ENCODE peak calls at places on chromosome 10, in six cellular contexts. O, I, E, P, N and M are unnamed samples.

GRCh38 chr10:84447701-84448400 is 119.5 kb downstream of the CCSER2 start:
- DNase-seq in O (no peak), I (no peak), E (no peak), P (no peak), N (no peak), M (no peak)

GRCh38 chr10:20536381-20536780 is 360.7 kb downstream of the NEBL start:
- DNase-seq in O (no peak), I (no peak), E (no peak), P (no peak), N (no peak), M (no peak)

GRCh38 chr10:49610015-49610734 is at the start of gene SLC18A3:
- DNase-seq in O (no peak), I (no peak), E (no peak), P (no peak), N (peak; percentile 46), M (no peak)

GRCh38 chr10:68550747-68551411 is 9.3 kb upstream of the TET1 start:
- DNase-seq in O (no peak), I (peak; percentile 46), E (no peak), P (peak; percentile 76), N (peak; percentile 74), M (peak; percentile 76)

GRCh38 chr10:20248309-20248708 is 432.1 kb downstream of the PLXDC2 start:
- DNase-seq in O (no peak), I (no peak), E (no peak), P (no peak), N (no peak), M (no peak)

GRCh38 chr10:29157321-29157720 is 131.5 kb upstream of the LYZL1 start:
- DNase-seq in O (no peak), I (no peak), E (no peak), P (no peak), N (no peak), M (no peak)

GRCh38 chr10:132154440-132154839 is 32.3 kb upstream of the DPYSL4 start:
- DNase-seq in O (no peak), I (no peak), E (no peak), P (no peak), N (no peak), M (no peak)

GRCh38 chr10:68725016-68725415 is 4.0 kb downstream of the CCAR1 start:
- DNase-seq in O (no peak), I (no peak), E (no peak), P (no peak), N (no peak), M (no peak)

GRCh38 chr10:32410569-32410968 is 35.4 kb upstream of the CCDC7 start:
- DNase-seq in O (no peak), I (no peak), E (no peak), P (no peak), N (no peak), M (no peak)

GRCh38 chr10:102231357-102232318 is 5.5 kb downstream of the ELOVL3 start:
- DNase-seq in O (peak; percentile 55), I (peak; percentile 40), E (peak; percentile 59), P (peak; percentile 46), N (peak; percentile 51), M (no peak)

GRCh38 chr10:102230264-102230860 is 4.3 kb downstream of the ELOVL3 start:
- DNase-seq in O (peak; percentile 33), I (peak; percentile 40), E (peak; percentile 39), P (no peak), N (peak; percentile 56), M (no peak)

GRCh38 chr10:102233997-102234396 is 7.3 kb downstream of the PITX3 start:
- DNase-seq in O (no peak), I (no peak), E (no peak), P (no peak), N (peak; percentile 81), M (no peak)

GRCh38 chr10:102229810-102230263 is 3.7 kb downstream of the ELOVL3 start:
- DNase-seq in O (peak; percentile 80), I (peak; percentile 86), E (peak; percentile 85), P (peak; percentile 83), N (peak; percentile 85), M (peak; percentile 61)

DNA sequence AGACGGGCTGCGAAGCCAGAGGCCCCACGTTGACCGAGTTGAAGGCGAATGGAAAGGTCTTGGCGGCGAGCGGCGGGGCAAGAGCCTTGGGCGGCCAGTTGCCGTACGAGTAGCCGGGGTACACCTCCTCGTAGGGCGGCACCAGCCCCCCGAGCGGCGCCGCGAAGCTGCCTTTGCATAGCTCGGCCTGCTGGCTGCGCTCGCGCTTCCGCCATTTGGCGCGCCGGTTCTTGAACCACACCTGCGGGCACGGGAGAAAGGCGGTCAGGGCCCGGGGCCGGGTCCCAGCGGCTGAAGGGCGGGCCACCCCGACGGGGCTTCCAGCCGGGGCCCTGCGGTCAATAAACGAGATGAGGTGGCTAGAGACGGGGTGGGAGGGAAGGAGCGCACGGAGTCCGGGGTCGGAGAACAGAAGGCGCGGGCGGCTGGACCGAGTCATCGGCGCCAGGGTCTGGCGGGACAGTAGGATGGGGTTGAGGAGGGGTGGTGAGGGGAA is 4.8 kb downstream of the ELOVL3 start:
- DNase-seq in O (peak; percentile 54), I (no peak), E (peak; percentile 39), P (peak; percentile 32), N (peak; percentile 53), M (no peak)
- H3K4me3 ChIP-seq in O (peak overlapping the region; percentile 46), I (no peak overlapping the region), E (peak overlapping the region; percentile 20), P (peak overlapping the region; percentile 45), N (peak overlapping the region; percentile 41), M (no peak overlapping the region)

GRCh38 chr10:62636825-62637248 is 167.7 kb upstream of the ADO start:
- DNase-seq in O (no peak), I (no peak), E (no peak), P (peak; percentile 46), N (no peak), M (peak; percentile 21)
- H3K4me3 ChIP-seq in O (peak overlapping the region; percentile 21), I (no peak overlapping the region), E (no peak overlapping the region), P (peak overlapping the region; percentile 28), N (no peak overlapping the region), M (peak overlapping the region; percentile 28)

DNA sequence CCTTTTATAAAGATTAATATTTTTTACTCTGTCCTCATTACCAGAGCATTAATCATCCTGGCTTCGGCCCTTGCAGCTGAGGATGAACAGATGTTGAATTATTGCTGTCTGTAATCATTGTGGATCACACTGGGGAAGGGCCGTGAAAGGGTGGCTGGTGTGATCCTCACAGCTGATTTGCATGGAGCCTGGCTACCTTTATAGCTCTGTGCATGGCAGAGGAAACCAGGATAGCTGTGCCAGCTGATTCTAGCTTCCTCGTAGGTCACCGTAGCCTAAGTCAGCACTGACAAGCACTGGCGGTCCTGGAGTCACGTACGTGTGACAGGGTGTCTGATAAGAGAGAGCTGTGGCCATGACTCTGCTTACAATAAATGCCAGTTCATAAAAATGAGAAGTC is 76.5 kb downstream of the INSYN2A start:
- DNase-seq in O (no peak), I (no peak), E (no peak), P (no peak), N (no peak), M (no peak)
- H3K4me3 ChIP-seq in O (no peak overlapping the region), I (no peak overlapping the region), E (no peak overlapping the region), P (no peak overlapping the region), N (no peak overlapping the region), M (no peak overlapping the region)

GRCh38 chr10:122875843-122876492 is 3.4 kb downstream of the FAM24B start:
- DNase-seq in O (no peak), I (no peak), E (no peak), P (no peak), N (no peak), M (no peak)

GRCh38 chr10:122876493-122876855 is 2.9 kb downstream of the FAM24B start:
- DNase-seq in O (no peak), I (no peak), E (no peak), P (no peak), N (no peak), M (no peak)

GRCh38 chr10:122877264-122877663 is 2.1 kb downstream of the FAM24B start:
- DNase-seq in O (no peak), I (no peak), E (no peak), P (no peak), N (no peak), M (no peak)

GRCh38 chr10:122879339-122880273 is at the start of gene FAM24B:
- DNase-seq in O (peak; percentile 92), I (peak; percentile 94), E (peak; percentile 97), P (peak; percentile 99), N (peak; percentile 88), M (peak; percentile 97)

GRCh38 chr10:122878799-122879338 is 512 bp downstream of the FAM24B start:
- DNase-seq in O (peak; percentile 50), I (no peak), E (no peak), P (no peak), N (no peak), M (peak; percentile 32)
- H3K4me3 ChIP-seq in O (peak overlapping the region; percentile 66), I (no peak overlapping the region), E (peak overlapping the region; percentile 47), P (peak overlapping the region; percentile 70), N (no peak overlapping the region), M (peak overlapping the region; percentile 91)

GRCh38 chr10:104350146-104350635 is 3.4 kb upstream of the CFAP58 start:
- DNase-seq in O (no peak), I (no peak), E (no peak), P (peak; percentile 80), N (no peak), M (peak; percentile 65)

GRCh38 chr10:104349623-104350142 is 4.0 kb upstream of the CFAP58 start:
- DNase-seq in O (peak; percentile 41), I (no peak), E (no peak), P (peak; percentile 39), N (no peak), M (no peak)

GRCh38 chr10:104351067-104351681 is 2.5 kb upstream of the CFAP58 start:
- DNase-seq in O (no peak), I (no peak), E (no peak), P (no peak), N (no peak), M (no peak)

GRCh38 chr10:104351919-104352318 is 1.7 kb upstream of the CFAP58 start:
- DNase-seq in O (no peak), I (no peak), E (no peak), P (peak; percentile 59), N (no peak), M (no peak)

DNA sequence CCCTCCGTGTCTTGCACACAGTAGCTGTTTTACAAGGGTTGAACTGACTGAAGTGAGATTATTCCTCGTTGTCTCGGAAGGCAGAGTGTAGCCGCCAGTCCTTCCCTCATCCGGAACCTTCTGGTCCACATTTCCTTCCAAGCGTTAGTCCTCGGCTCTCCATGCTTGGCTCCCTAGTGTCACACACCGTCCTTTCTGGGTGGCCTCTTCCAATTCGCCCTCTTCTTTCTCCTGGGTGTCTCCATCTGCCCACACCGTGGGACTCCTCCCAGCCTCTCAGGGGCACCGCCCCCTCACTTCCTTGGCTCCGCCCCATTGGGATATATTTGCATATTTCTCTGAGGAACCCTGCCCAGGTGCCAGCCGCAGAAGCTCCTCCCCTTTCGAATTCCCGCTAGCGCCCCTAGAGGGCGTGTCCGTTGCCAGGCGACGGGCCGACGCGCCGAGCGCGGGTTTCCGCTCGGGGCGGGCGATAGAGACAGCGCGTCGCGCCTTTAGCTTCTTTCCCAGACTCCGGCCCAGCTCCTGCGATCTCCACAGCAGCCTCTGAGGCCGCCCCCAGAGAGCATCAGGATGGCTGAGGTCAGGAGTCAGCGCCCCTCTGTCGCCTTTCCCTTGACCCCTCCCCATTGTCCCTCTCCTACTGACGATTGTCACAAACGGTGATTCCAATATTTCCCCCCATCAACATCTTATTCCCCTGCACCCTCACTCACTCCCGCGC is at the start of gene CFAP58:
- DNase-seq in O (peak; percentile 87), I (peak; percentile 96), E (peak; percentile 95), P (peak; percentile 96), N (peak; percentile 96), M (peak; percentile 84)
- H3K4me3 ChIP-seq in O (peak within 1 kb of the TSS; percentile 53), I (no peak within 1 kb of the TSS), E (peak within 1 kb of the TSS; percentile 27), P (peak within 1 kb of the TSS; percentile 81), N (peak within 1 kb of the TSS; percentile 41), M (peak within 1 kb of the TSS; percentile 52)